ENCODE peak calls at places on chromosomes 3 and 15, in seven cellular contexts. G is A673, E is adrenal gland, J is ovary, U is upper lobe of right lung, Q is IMR-90, I is body of pancreas. O is an unnamed sample.

GRCh38 chr3:68007621-68008226 is 353.3 kb upstream of the SUCLG2 start:
- DNase-seq in G (no peak), E (no peak), J (no peak), U (no peak), Q (no peak), I (no peak), O (peak)

GRCh38 chr3:105542604-105543003 is 175.9 kb downstream of the ALCAM start:
- DNase-seq in G (no peak), E (no peak), J (no peak), U (no peak), Q (no peak), I (no peak), O (no peak)

GRCh38 chr3:177591371-177591770 is 394.1 kb upstream of the TBL1XR1 start:
- DNase-seq in G (no peak), E (peak), J (no peak), U (peak), Q (no peak), I (peak), O (no peak)

GRCh38 chr3:119323401-119324107 is 29.4 kb downstream of the ARHGAP31 start:
- DNase-seq in G (no peak), E (no peak), J (no peak), U (no peak), Q (no peak), I (peak), O (no peak)

GRCh38 chr3:124202754-124203153 is 210.8 kb upstream of the ROPN1 start:
- DNase-seq in G (no peak), E (peak), J (peak), U (no peak), Q (no peak), I (peak), O (peak)

GRCh38 chr3:112546216-112546759 is 15.5 kb downstream of the ATG3 start:
- DNase-seq in G (no peak), E (no peak), J (no peak), U (no peak), Q (peak), I (no peak), O (peak)

GRCh38 chr3:61847784-61848462 is 286.6 kb downstream of the PTPRG start:
- DNase-seq in G (no peak), E (peak), J (peak), U (peak), Q (no peak), I (peak), O (peak)

GRCh38 chr3:147355104-147355854 is 51.1 kb downstream of the ZIC4 start:
- DNase-seq in G (no peak), E (no peak), J (no peak), U (no peak), Q (no peak), I (no peak), O (no peak)

GRCh38 chr15:72599855-72600464 is 54.5 kb upstream of the GOLGA6B start:
- DNase-seq in G (peak), E (peak), J (no peak), U (no peak), Q (peak), I (peak), O (peak)

GRCh38 chr3:106068795-106069194 is 200.0 kb upstream of the CBLB start:
- DNase-seq in G (no peak), E (peak), J (no peak), U (no peak), Q (peak), I (no peak), O (no peak)

GRCh38 chr3:126345641-126346460 is 11.4 kb downstream of the KLF15 start:
- DNase-seq in G (no peak), E (peak), J (peak), U (peak), Q (no peak), I (no peak), O (no peak)

GRCh38 chr3:79339846-79340245 is 428.0 kb downstream of the ROBO1 start:
- DNase-seq in G (no peak), E (no peak), J (no peak), U (no peak), Q (no peak), I (peak), O (no peak)

GRCh38 chr3:38039899-38040261 is 872 bp downstream of the DLEC1 start:
- DNase-seq in G (no peak), E (peak), J (no peak), U (peak), Q (peak), I (peak), O (peak)

GRCh38 chr3:12405432-12406272 is 78.6 kb upstream of the TSEN2 start:
- DNase-seq in G (peak), E (peak), J (peak), U (peak), Q (peak), I (peak), O (no peak)

GRCh38 chr3:186442162-186442561 is 80.1 kb upstream of the DGKG start:
- DNase-seq in G (no peak), E (no peak), J (no peak), U (no peak), Q (no peak), I (peak), O (peak)

GRCh38 chr3:51099794-51100542 is 285.1 kb upstream of the MANF start:
- DNase-seq in G (peak), E (peak), J (no peak), U (no peak), Q (peak), I (peak), O (peak)
- TF ChIP-seq CTCF in G (peak), E (peak), J (no peak), U (peak), Q (peak), I (peak), O (peak)

GRCh38 chr3:188154758-188155574 is 1.0 kb downstream of the LPP start:
- DNase-seq in G (no peak), E (no peak), J (no peak), U (no peak), Q (peak), I (no peak), O (no peak)

GRCh38 chr3:188157407-188157806 is 3.5 kb downstream of the LPP start:
- DNase-seq in G (no peak), E (no peak), J (no peak), U (no peak), Q (no peak), I (no peak), O (no peak)

GRCh38 chr3:188157971-188158370 is 4.0 kb downstream of the LPP start:
- DNase-seq in G (no peak), E (no peak), J (no peak), U (no peak), Q (no peak), I (peak), O (no peak)

GRCh38 chr3:188153949-188154757 is at the start of gene LPP:
- DNase-seq in G (peak), E (peak), J (peak), U (peak), Q (peak), I (peak), O (peak)

DNA sequence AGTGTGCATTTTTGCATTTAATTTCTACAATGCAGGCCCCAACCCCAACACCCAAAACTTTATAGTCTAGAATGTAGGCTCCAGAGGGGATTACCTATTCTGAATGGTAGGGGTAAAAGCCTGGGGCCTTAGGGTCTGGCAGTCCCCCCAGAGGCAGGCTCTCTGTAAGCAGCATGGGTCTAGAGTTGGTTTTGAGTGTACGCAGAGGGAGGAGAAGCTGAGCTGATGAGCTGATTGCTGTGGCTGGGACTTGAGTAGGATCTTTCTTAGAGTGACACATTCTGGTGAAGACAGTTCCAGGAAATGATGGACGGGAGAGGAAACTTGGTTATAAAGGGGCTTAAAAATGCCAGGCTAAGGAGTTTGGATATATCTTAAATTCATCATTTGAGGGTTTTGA is 2.1 kb downstream of the LPP start:
- DNase-seq in G (no peak), E (no peak), J (no peak), U (no peak), Q (no peak), I (no peak), O (no peak)
- H3K4me3 ChIP-seq in G (no peak), E (no peak), J (peak), U (peak), Q (no peak), I (no peak), O (no peak)

DNA sequence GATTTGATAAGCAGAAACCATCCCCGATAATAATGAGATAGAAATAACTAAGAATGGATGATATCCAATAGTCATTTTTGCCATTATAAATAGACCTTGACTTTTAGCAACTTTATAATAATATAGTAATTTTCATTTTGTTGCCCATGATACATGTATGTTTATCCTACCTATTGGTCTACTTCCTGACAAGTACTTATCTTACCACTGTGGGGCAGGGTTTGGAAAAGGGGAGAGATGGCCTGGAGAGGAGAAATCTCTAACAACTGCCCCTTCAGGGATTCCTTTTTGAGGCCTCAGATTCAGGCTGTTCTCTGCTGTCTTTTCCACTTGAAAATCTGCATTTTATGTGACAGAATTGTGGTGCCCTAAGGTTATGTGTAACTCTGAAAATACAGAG is 42.2 kb downstream of the FAM98B start:
- DNase-seq in G (no peak), E (no peak), J (no peak), U (no peak), Q (no peak), I (no peak), O (no peak)
- TF ChIP-seq CTCF in G (no peak), E (no peak), J (no peak), U (no peak), Q (no peak), I (no peak), O (no peak)

DNA sequence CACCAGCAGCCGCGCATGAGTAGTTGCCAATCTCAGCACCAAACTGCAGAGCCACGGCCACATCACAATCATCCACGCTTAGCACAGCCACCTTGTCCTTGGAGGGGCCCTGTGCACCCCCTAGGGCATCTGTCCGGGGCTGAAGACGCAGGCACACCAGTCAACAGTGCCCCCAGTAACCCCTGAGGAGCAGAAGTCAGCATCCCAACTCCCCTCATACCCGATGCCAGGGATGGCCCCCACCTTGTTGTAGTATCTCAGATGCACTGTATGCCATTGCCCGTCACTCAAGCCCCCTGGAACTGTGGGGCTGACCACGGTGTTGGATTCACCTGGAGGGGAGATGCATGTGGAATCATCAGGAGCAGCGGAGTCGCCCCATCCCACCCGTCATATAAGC is 7.6 kb downstream of the CELSR3 start:
- DNase-seq in G (no peak), E (no peak), J (no peak), U (no peak), Q (no peak), I (no peak), O (no peak)
- H3K4me3 ChIP-seq in G (no peak), E (no peak), J (no peak), U (no peak), Q (no peak), I (no peak), O (no peak)

GRCh38 chr3:66418432-66419052 is 82.3 kb downstream of the LRIG1 start:
- DNase-seq in G (no peak), E (no peak), J (no peak), U (peak), Q (no peak), I (peak), O (no peak)
- TF ChIP-seq CTCF in G (no peak), E (no peak), J (no peak), U (peak), Q (no peak), I (no peak), O (no peak)

GRCh38 chr15:43184407-43185160 is 619 bp upstream of the CCNDBP1 start:
- DNase-seq in G (no peak), E (no peak), J (no peak), U (no peak), Q (no peak), I (no peak), O (no peak)
- H3K4me3 ChIP-seq in G (peak), E (peak), J (peak), U (peak), Q (peak), I (no peak), O (peak)

DNA sequence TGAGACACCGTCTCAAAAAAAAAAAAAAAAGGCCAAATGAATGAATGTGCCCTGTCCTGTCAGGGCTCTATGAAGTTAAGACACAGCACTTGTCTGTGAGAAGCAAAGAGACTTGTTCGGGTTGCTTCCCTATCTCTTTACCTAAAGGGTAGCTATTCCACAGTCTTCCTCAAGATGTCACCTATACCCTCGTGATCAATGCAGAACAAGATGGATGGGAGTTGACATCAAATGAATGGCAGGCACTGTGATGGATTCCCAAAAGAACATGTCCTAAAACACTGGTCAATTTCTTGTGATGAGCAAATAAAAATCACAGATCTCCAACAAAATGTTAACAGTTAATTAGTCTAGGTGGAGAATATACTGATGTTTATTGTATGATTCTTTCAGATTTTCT is 9.5 kb downstream of the TADA3 start:
- DNase-seq in G (no peak), E (no peak), J (no peak), U (no peak), Q (no peak), I (no peak), O (no peak)
- TF ChIP-seq CTCF in G (peak), E (no peak), J (no peak), U (no peak), Q (no peak), I (no peak), O (no peak)

GRCh38 chr3:53170325-53171108 is 9.5 kb downstream of the PRKCD start:
- DNase-seq in G (no peak), E (no peak), J (no peak), U (peak), Q (no peak), I (peak), O (no peak)

GRCh38 chr3:53168175-53168923 is 7.3 kb downstream of the PRKCD start:
- DNase-seq in G (no peak), E (peak), J (no peak), U (no peak), Q (no peak), I (peak), O (no peak)

GRCh38 chr3:53171109-53171453 is 10.1 kb downstream of the PRKCD start:
- DNase-seq in G (no peak), E (no peak), J (no peak), U (no peak), Q (no peak), I (no peak), O (no peak)

GRCh38 chr3:53169045-53169831 is 8.2 kb downstream of the PRKCD start:
- DNase-seq in G (no peak), E (peak), J (no peak), U (peak), Q (no peak), I (peak), O (no peak)

GRCh38 chr3:53169832-53170324 is 8.9 kb downstream of the PRKCD start:
- DNase-seq in G (no peak), E (no peak), J (no peak), U (no peak), Q (no peak), I (no peak), O (no peak)
- H3K4me3 ChIP-seq in G (no peak), E (peak), J (no peak), U (peak), Q (no peak), I (no peak), O (no peak)